ENCODE peak calls at places on chromosomes 11 and 22, in eight cellular contexts. C, J, V, W, U, Q, K and H are unnamed samples.
A peak's percentile ranks its signal among the peaks of the same experiment; 100 is the strongest.

GRCh38 chr22:38873469-38874411 is 1.7 kb upstream of the CBX6 start:
- DNase-seq in C (no peak), J (peak; percentile 59), V (peak; percentile 53), W (no peak), U (no peak), Q (no peak), K (no peak), H (no peak)

GRCh38 chr22:45469573-45470383 is 32.9 kb upstream of the FBLN1 start:
- DNase-seq in C (no peak), J (peak; percentile 63), V (peak; percentile 15), W (no peak), U (no peak), Q (no peak), K (no peak), H (no peak)

GRCh38 chr11:63611395-63611747 is 2.9 kb downstream of the PLAAT3 start:
- DNase-seq in C (no peak), J (no peak), V (no peak), W (no peak), U (no peak), Q (no peak), K (no peak), H (no peak)

GRCh38 chr11:1923201-1923956 is 3.9 kb downstream of the TNNT3 start:
- DNase-seq in C (no peak), J (no peak), V (no peak), W (no peak), U (no peak), Q (no peak), K (no peak), H (no peak)

GRCh38 chr22:38782402-38783094 is 11.4 kb downstream of the DNAL4 start:
- DNase-seq in C (peak; percentile 61), J (no peak), V (no peak), W (no peak), U (no peak), Q (no peak), K (no peak), H (no peak)

GRCh38 chr11:77046060-77046501 is 11.9 kb downstream of the B3GNT6 start:
- DNase-seq in C (peak; percentile 63), J (no peak), V (peak; percentile 66), W (peak; percentile 57), U (no peak), Q (no peak), K (peak; percentile 79), H (peak; percentile 85)

GRCh38 chr11:95923730-95924413 is at the start of gene MTMR2:
- DNase-seq in C (peak; percentile 89), J (peak; percentile 89), V (peak; percentile 87), W (peak; percentile 71), U (peak; percentile 80), Q (no peak), K (peak; percentile 91), H (peak; percentile 82)

GRCh38 chr22:41288245-41288946 is 2.4 kb upstream of the RANGAP1 start:
- DNase-seq in C (peak; percentile 18), J (no peak), V (peak; percentile 69), W (peak; percentile 79), U (peak; percentile 11), Q (peak; percentile 83), K (no peak), H (no peak)

GRCh38 chr11:35986958-35987357 is 43.1 kb downstream of the LDLRAD3 start:
- DNase-seq in C (no peak), J (no peak), V (no peak), W (no peak), U (no peak), Q (no peak), K (no peak), H (no peak)

GRCh38 chr11:5624489-5625278 is at the start of gene TRIM34:
- DNase-seq in C (peak; percentile 40), J (peak; percentile 74), V (peak; percentile 75), W (peak; percentile 45), U (peak; percentile 65), Q (peak; percentile 48), K (no peak), H (no peak)

GRCh38 chr11:86575927-86576326 is 96.5 kb downstream of the ME3 start:
- DNase-seq in C (no peak), J (no peak), V (no peak), W (no peak), U (no peak), Q (no peak), K (no peak), H (no peak)

GRCh38 chr22:24741769-24742168 is 32.8 kb downstream of the PIWIL3 start:
- DNase-seq in C (no peak), J (no peak), V (no peak), W (no peak), U (no peak), Q (no peak), K (no peak), H (no peak)

GRCh38 chr22:24741357-24741756 is 33.2 kb downstream of the PIWIL3 start:
- DNase-seq in C (no peak), J (no peak), V (no peak), W (no peak), U (no peak), Q (no peak), K (no peak), H (no peak)

GRCh38 chr22:24731786-24732185 is 42.7 kb downstream of the PIWIL3 start:
- DNase-seq in C (no peak), J (no peak), V (no peak), W (no peak), U (no peak), Q (no peak), K (no peak), H (no peak)

GRCh38 chr22:24737582-24737981 is 36.9 kb downstream of the PIWIL3 start:
- DNase-seq in C (no peak), J (no peak), V (no peak), W (no peak), U (no peak), Q (no peak), K (no peak), H (no peak)

GRCh38 chr22:24736526-24737050 is 37.9 kb downstream of the PIWIL3 start:
- DNase-seq in C (no peak), J (no peak), V (no peak), W (no peak), U (no peak), Q (no peak), K (no peak), H (no peak)
- TF ChIP-seq CTCF in C (no peak), J (no peak), V (no peak), W (no peak), U (no peak), Q (no peak), K (no peak), H (no peak)

GRCh38 chr11:115500547-115501503 is 3.4 kb downstream of the CADM1 start:
- DNase-seq in C (no peak), J (no peak), V (no peak), W (no peak), U (no peak), Q (no peak), K (no peak), H (no peak)

GRCh38 chr11:115502636-115503082 is 1.6 kb downstream of the CADM1 start:
- DNase-seq in C (no peak), J (no peak), V (no peak), W (no peak), U (no peak), Q (no peak), K (no peak), H (no peak)

GRCh38 chr11:115503083-115503885 is 931 bp downstream of the CADM1 start:
- DNase-seq in C (peak; percentile 86), J (peak; percentile 73), V (peak; percentile 81), W (peak; percentile 71), U (peak; percentile 61), Q (no peak), K (peak; percentile 90), H (peak; percentile 69)

GRCh38 chr11:115501504-115501894 is 2.7 kb downstream of the CADM1 start:
- DNase-seq in C (no peak), J (no peak), V (no peak), W (no peak), U (no peak), Q (no peak), K (no peak), H (no peak)

DNA sequence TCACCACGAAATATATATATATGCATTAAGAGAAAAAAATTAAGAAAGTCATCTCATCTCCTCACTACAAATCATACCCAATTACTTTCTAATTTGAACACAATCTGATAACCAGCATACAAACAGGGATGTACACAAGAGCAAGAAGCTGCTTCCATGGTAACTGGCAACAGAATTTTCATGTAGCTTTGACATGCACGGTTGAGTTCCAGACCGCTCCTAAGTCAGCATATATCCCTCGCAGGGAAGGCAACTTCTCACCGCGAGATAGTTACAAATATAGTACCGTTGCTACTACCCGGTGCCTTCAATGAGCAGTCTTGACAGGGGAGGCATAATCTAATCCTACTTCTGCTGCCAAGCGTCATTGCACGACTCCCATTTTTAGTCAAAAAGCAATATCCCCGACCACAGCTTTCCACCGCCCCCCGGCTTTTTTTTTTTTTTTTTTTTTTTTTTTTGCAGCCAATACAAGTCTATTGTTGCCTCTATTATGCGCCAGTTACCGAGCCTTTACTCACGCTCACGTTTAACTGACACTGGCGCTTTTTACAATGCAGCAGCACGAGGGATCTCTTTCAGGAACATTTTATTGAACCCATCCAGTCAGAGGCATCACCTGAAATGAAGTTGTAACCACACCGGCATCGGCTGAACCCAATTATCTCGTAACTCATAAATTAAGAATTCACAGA is 2.2 kb downstream of the CADM1 start:
- DNase-seq in C (peak; percentile 44), J (no peak), V (no peak), W (no peak), U (no peak), Q (no peak), K (no peak), H (peak; percentile 3)
- H3K4me3 ChIP-seq in C (peak overlapping the region; percentile 71), J (peak overlapping the region; percentile 62), V (peak overlapping the region; percentile 70), W (peak overlapping the region; percentile 92), U (peak overlapping the region; percentile 65), Q (peak overlapping the region; percentile 81), K (peak overlapping the region; percentile 71), H (no peak overlapping the region)

GRCh38 chr11:125724125-125724524 is 22.0 kb upstream of the PATE1 start:
- DNase-seq in C (no peak), J (no peak), V (no peak), W (peak; percentile 30), U (no peak), Q (no peak), K (no peak), H (peak; percentile 2)
- H3K4me1 ChIP-seq in C (no peaks in the 10 kb centered on the region), J (no peaks in the 10 kb centered on the region), V (no peaks in the 10 kb centered on the region), W (no peaks in the 10 kb centered on the region), U (no peaks in the 10 kb centered on the region), Q (no peaks in the 10 kb centered on the region), K (no peaks in the 10 kb centered on the region), H (no peaks in the 10 kb centered on the region)

GRCh38 chr11:133577403-133577802 is 45.1 kb upstream of the OPCML start:
- DNase-seq in C (no peak), J (no peak), V (no peak), W (no peak), U (no peak), Q (no peak), K (no peak), H (no peak)

GRCh38 chr11:133579165-133580031 is 47.1 kb upstream of the OPCML start:
- DNase-seq in C (no peak), J (no peak), V (no peak), W (no peak), U (no peak), Q (no peak), K (no peak), H (no peak)

GRCh38 chr11:133570376-133570775 is 38.1 kb upstream of the OPCML start:
- DNase-seq in C (no peak), J (no peak), V (no peak), W (peak; percentile 3), U (no peak), Q (no peak), K (no peak), H (no peak)

GRCh38 chr11:133581091-133581490 is 48.8 kb upstream of the OPCML start:
- DNase-seq in C (no peak), J (no peak), V (no peak), W (no peak), U (no peak), Q (no peak), K (no peak), H (no peak)

GRCh38 chr11:133576351-133576750 is 44.0 kb upstream of the OPCML start:
- DNase-seq in C (no peak), J (no peak), V (no peak), W (no peak), U (no peak), Q (no peak), K (no peak), H (no peak)
- TF ChIP-seq CTCF in C (no peak), J (no peak), V (no peak), W (no peak), U (no peak), Q (peak; percentile 54), K (peak; percentile 5), H (no peak)